ENCODE peak calls at places on chromosomes 11 and 22, in eight cellular contexts. A is globus pallidus; P is fibroblast of pulmonary artery; J is activated naive CD8-positive, alpha-beta T cell treated with anti-CD3 and anti-CD28 coated beads, Interleukin-2, amount 50 U/mL, for 24 hours; N is activated CD4-positive, alpha-beta T cell treated with anti-CD3 and anti-CD28 coated beads, Interleukin-2, amount 10 ng/mL, durations not matched to agents 7 days and 5 days; H is hepatic stellate cell; L is stimulated activated CD4-positive, alpha-beta T cell treated with anti-CD3 and anti-CD28 coated beads, Interleukin-4, amount 100 ng/mL, for 48 hours; V is iris pigment epithelial cell. F is an unnamed sample.

GRCh38 chr22:45639747-45640102 is 31.9 kb upstream of the ATXN10 start:
- DNase-seq in A (no peak), P (no peak), J (no peak), N (no peak), H (no peak), L (no peak), V (no peak), F (no peak)

GRCh38 chr11:57353024-57353423 is 14.9 kb downstream of the P2RX3 start:
- DNase-seq in A (no peak), P (no peak), J (no peak), N (no peak), H (no peak), L (no peak), V (no peak), F (no peak)

GRCh38 chr11:120021978-120022377 is 115.9 kb downstream of the TRIM29 start:
- DNase-seq in A (no peak), P (no peak), J (no peak), N (no peak), H (no peak), L (no peak), V (no peak), F (no peak)

GRCh38 chr22:49020314-49020713 is 807.4 kb downstream of the BRD1 start:
- DNase-seq in A (no peak), P (no peak), J (no peak), N (no peak), H (no peak), L (no peak), V (no peak), F (no peak)

GRCh38 chr11:1739576-1739975 is 10.8 kb downstream of the IFITM10 start:
- DNase-seq in A (no peak), P (no peak), J (no peak), N (no peak), H (no peak), L (no peak), V (no peak), F (no peak)

GRCh38 chr11:20640401-20640800 is 29.0 kb upstream of the NELL1 start:
- DNase-seq in A (no peak), P (no peak), J (no peak), N (no peak), H (no peak), L (no peak), V (no peak), F (no peak)

GRCh38 chr11:17511571-17511970 is 32.6 kb downstream of the USH1C start:
- DNase-seq in A (no peak), P (no peak), J (no peak), N (no peak), H (no peak), L (no peak), V (no peak), F (no peak)

GRCh38 chr11:105867742-105868141 is 154.3 kb downstream of the MSANTD4 start:
- DNase-seq in A (no peak), P (no peak), J (no peak), N (no peak), H (no peak), L (no peak), V (peak; percentile 20), F (no peak)

GRCh38 chr11:11155962-11156815 is 196.9 kb downstream of the CSNK2A3 start:
- DNase-seq in A (no peak), P (no peak), J (peak; percentile 40), N (peak; percentile 51), H (no peak), L (peak; percentile 48), V (no peak), F (no peak)

GRCh38 chr11:108871152-108871551 is 206.3 kb downstream of the DDX10 start:
- DNase-seq in A (no peak), P (peak; percentile 78), J (no peak), N (peak; percentile 46), H (no peak), L (peak; percentile 16), V (peak; percentile 78), F (peak; percentile 23)

GRCh38 chr22:25161916-25162530 is 37.6 kb upstream of the CRYBB3 start:
- DNase-seq in A (no peak), P (no peak), J (no peak), N (no peak), H (no peak), L (no peak), V (no peak), F (no peak)

GRCh38 chr11:72239849-72240460 is 4.0 kb downstream of the PHOX2A start:
- DNase-seq in A (no peak), P (peak; percentile 24), J (no peak), N (no peak), H (peak; percentile 69), L (no peak), V (peak; percentile 43), F (no peak)

F was measured in NCI-H460.